ENCODE peak calls at places on chromosomes 2 and 18, in seven cellular contexts. E is A549, D is HCT116, R is lower leg skin, T is prostate gland, L is transverse colon, O is ovary. I is an unnamed sample.

GRCh38 chr2:165528691-165529090 is 59.2 kb downstream of the CSRNP3 start:
- DNase-seq in E (no peak), D (no peak), R (no peak), T (no peak), L (no peak), O (no peak), I (no peak)

GRCh38 chr2:37890893-37891495 is 34.1 kb upstream of the RMDN2 start:
- DNase-seq in E (peak; percentile 79), D (peak; percentile 48), R (peak; percentile 47), T (peak; percentile 44), L (peak; percentile 80), O (peak; percentile 59), I (no peak)

GRCh38 chr2:234952270-234953115 is 676 bp downstream of the SH3BP4 start:
- DNase-seq in E (peak; percentile 20), D (no peak), R (no peak), T (no peak), L (peak; percentile 39), O (no peak), I (peak; percentile 22)

GRCh38 chr2:161208527-161209139 is 48.4 kb downstream of the TANK start:
- DNase-seq in E (peak; percentile 50), D (peak; percentile 41), R (no peak), T (no peak), L (no peak), O (no peak), I (no peak)

GRCh38 chr18:29962579-29962978 is 1080.0 kb downstream of the DSC3 start:
- DNase-seq in E (no peak), D (no peak), R (no peak), T (no peak), L (no peak), O (no peak), I (no peak)

GRCh38 chr2:227326783-227327182 is 1.7 kb downstream of the MFF start:
- DNase-seq in E (no peak), D (no peak), R (no peak), T (no peak), L (no peak), O (no peak), I (no peak)

GRCh38 chr18:59606193-59607175 is 90.7 kb downstream of the CCBE1 start:
- DNase-seq in E (no peak), D (no peak), R (no peak), T (no peak), L (no peak), O (no peak), I (no peak)

GRCh38 chr2:61993422-61994024 is 88.0 kb downstream of the COMMD1 start:
- DNase-seq in E (peak; percentile 67), D (peak; percentile 38), R (no peak), T (no peak), L (peak; percentile 22), O (no peak), I (no peak)

GRCh38 chr2:170813611-170814550 is 2.8 kb upstream of the GAD1 start:
- DNase-seq in E (peak; percentile 22), D (no peak), R (no peak), T (no peak), L (no peak), O (no peak), I (peak; percentile 39)

GRCh38 chr18:44229693-44230108 is 451.0 kb upstream of the SETBP1 start:
- DNase-seq in E (no peak), D (no peak), R (peak; percentile 28), T (peak; percentile 36), L (peak; percentile 44), O (peak; percentile 40), I (no peak)

GRCh38 chr2:109475531-109476210 is 138.1 kb downstream of the SEPTIN10 start:
- DNase-seq in E (no peak), D (no peak), R (no peak), T (no peak), L (no peak), O (no peak), I (no peak)

GRCh38 chr2:206442516-206442853 is 847 bp upstream of the ADAM23 start:
- DNase-seq in E (no peak), D (no peak), R (no peak), T (no peak), L (no peak), O (no peak), I (no peak)

DNA sequence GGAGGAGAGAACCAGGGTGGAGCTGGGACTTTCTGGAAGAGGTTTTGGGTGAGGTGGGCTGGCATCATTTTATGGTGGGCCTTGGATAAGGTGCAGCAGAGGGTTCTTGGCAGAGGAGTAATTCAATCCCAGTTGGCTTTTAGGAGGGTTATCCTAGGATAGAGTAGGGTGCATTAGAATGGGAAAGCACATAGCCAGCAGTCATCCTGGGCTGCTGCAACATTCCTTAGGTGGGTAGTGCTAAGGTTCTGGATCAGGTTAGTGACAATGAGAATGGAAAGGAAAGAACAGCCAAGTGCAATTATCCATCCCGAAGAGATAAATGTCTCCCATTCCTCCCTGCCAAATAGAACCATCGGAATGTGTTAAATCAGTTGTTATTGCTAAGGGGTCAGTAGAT is 157.3 kb upstream of the SPRED2 start:
- DNase-seq in E (no peak), D (no peak), R (no peak), T (no peak), L (no peak), O (no peak), I (no peak)
- H3K4me3 ChIP-seq in E (no peak overlapping the region), D (no peak overlapping the region), R (no peak overlapping the region), T (no peak overlapping the region), L (no peak overlapping the region), O (no peak overlapping the region), I (no peak overlapping the region)

GRCh38 chr2:213019368-213019767 is 132.0 kb downstream of the IKZF2 start:
- DNase-seq in E (no peak), D (no peak), R (no peak), T (no peak), L (no peak), O (no peak), I (no peak)
- TF ChIP-seq POLR2A in E (no peak), D (no peak), R (no peak), T (no peak), L (no peak), O (no peak), I (no peak)

GRCh38 chr2:74267068-74267467 is 68.7 kb downstream of the MTHFD2 start:
- DNase-seq in E (peak; percentile 56), D (peak; percentile 53), R (no peak), T (no peak), L (peak; percentile 79), O (no peak), I (peak; percentile 49)
- H3K4me3 ChIP-seq in E (no peak overlapping the region), D (no peak overlapping the region), R (no peak overlapping the region), T (no peak overlapping the region), L (no peak overlapping the region), O (no peak overlapping the region), I (no peak overlapping the region)

GRCh38 chr2:69624611-69625010 is 18.9 kb downstream of the AAK1 start:
- DNase-seq in E (no peak), D (no peak), R (no peak), T (no peak), L (no peak), O (no peak), I (no peak)

GRCh38 chr2:69621440-69621839 is 22.1 kb downstream of the AAK1 start:
- DNase-seq in E (no peak), D (no peak), R (no peak), T (no peak), L (no peak), O (no peak), I (no peak)

GRCh38 chr2:69623236-69623635 is 20.3 kb downstream of the AAK1 start:
- DNase-seq in E (no peak), D (no peak), R (no peak), T (no peak), L (no peak), O (no peak), I (no peak)

GRCh38 chr2:69625078-69625788 is 18.3 kb downstream of the AAK1 start:
- DNase-seq in E (no peak), D (no peak), R (no peak), T (no peak), L (no peak), O (no peak), I (no peak)

DNA sequence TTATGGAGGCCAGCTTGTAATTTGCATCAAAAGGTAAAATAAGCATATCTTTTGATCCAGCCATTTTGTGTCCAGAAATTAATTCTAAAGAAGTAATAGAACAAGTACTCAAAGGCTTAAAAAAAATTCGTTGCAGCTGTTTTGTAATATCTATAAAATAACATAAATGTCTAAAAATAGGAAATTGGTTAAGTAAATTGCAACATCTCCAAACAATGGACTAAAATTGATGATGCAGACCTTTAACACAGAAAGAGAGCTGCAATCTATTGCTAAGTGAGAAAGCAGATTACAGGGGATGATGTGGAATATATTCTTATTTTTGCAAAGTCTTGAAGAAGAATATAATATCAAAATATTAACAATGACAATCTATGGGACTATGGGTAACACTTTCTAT is 19.4 kb downstream of the AAK1 start:
- DNase-seq in E (no peak), D (no peak), R (no peak), T (no peak), L (no peak), O (no peak), I (no peak)
- TF ChIP-seq POLR2A in E (no peak), D (no peak), R (no peak), T (no peak), L (no peak), O (no peak), I (no peak)

I was measured in upper lobe of left lung.